ENCODE peak calls at places on chromosome 2, in ten cellular contexts. K, G, C, H, F, E, L, Y, N and M are unnamed samples.
A peak's percentile ranks its signal among the peaks of the same experiment; 100 is the strongest.

GRCh38 chr2:85394256-85394655 is 15.9 kb downstream of the CAPG start:
- DNase-seq in K (peak; percentile 66), G (no peak), C (no peak), H (no peak), F (no peak), E (peak; percentile 76), L (no peak), Y (peak; percentile 90), N (no peak), M (no peak)

GRCh38 chr2:224038049-224038829 is 847 bp downstream of the SERPINE2 start:
- DNase-seq in K (no peak), G (peak; percentile 51), C (peak; percentile 30), H (no peak), F (no peak), E (no peak), L (peak; percentile 73), Y (peak; percentile 36), N (no peak), M (peak; percentile 80)

GRCh38 chr2:168639501-168639900 is 162.9 kb upstream of the NOSTRIN start:
- DNase-seq in K (no peak), G (no peak), C (no peak), H (peak; percentile 39), F (peak; percentile 45), E (no peak), L (peak; percentile 22), Y (no peak), N (no peak), M (peak; percentile 29)

GRCh38 chr2:69625078-69625788 is 18.3 kb downstream of the AAK1 start:
- DNase-seq in K (no peak), G (no peak), C (no peak), H (no peak), F (no peak), E (no peak), L (no peak), Y (no peak), N (no peak), M (peak; percentile 69)

GRCh38 chr2:9087151-9087681 is 83.7 kb upstream of the MBOAT2 start:
- DNase-seq in K (no peak), G (no peak), C (no peak), H (peak; percentile 49), F (no peak), E (no peak), L (no peak), Y (no peak), N (no peak), M (no peak)

GRCh38 chr2:45134014-45134413 is 124.8 kb upstream of the SIX2 start:
- DNase-seq in K (no peak), G (peak; percentile 75), C (no peak), H (no peak), F (no peak), E (no peak), L (no peak), Y (no peak), N (no peak), M (no peak)

GRCh38 chr2:157172866-157173578 is 84.5 kb upstream of the GALNT5 start:
- DNase-seq in K (no peak), G (no peak), C (no peak), H (peak; percentile 31), F (no peak), E (no peak), L (no peak), Y (no peak), N (no peak), M (peak; percentile 21)

GRCh38 chr2:3256157-3256556 is 121.5 kb downstream of the EIPR1 start:
- DNase-seq in K (no peak), G (no peak), C (no peak), H (no peak), F (no peak), E (no peak), L (no peak), Y (no peak), N (no peak), M (no peak)

GRCh38 chr2:130828461-130828860 is 8.3 kb upstream of the ARHGEF4 start:
- DNase-seq in K (no peak), G (no peak), C (no peak), H (no peak), F (no peak), E (no peak), L (no peak), Y (no peak), N (no peak), M (no peak)

GRCh38 chr2:134776836-134777235 is 58.0 kb upstream of the TMEM163 start:
- DNase-seq in K (no peak), G (no peak), C (no peak), H (no peak), F (no peak), E (no peak), L (no peak), Y (no peak), N (peak; percentile 73), M (peak; percentile 62)

GRCh38 chr2:75278314-75278713 is 79.0 kb upstream of the TACR1 start:
- DNase-seq in K (no peak), G (no peak), C (no peak), H (no peak), F (no peak), E (no peak), L (no peak), Y (no peak), N (no peak), M (no peak)

GRCh38 chr2:211514049-211514448 is 957.6 kb downstream of the CPS1 start:
- DNase-seq in K (no peak), G (no peak), C (no peak), H (no peak), F (no peak), E (no peak), L (no peak), Y (no peak), N (no peak), M (no peak)

GRCh38 chr2:159064446-159065301 is 96.2 kb downstream of the TANC1 start:
- DNase-seq in K (no peak), G (peak; percentile 5), C (no peak), H (peak; percentile 59), F (no peak), E (no peak), L (no peak), Y (no peak), N (no peak), M (peak; percentile 9)

GRCh38 chr2:31347788-31348187 is 66.8 kb downstream of the XDH start:
- DNase-seq in K (no peak), G (no peak), C (no peak), H (peak; percentile 76), F (no peak), E (no peak), L (no peak), Y (no peak), N (no peak), M (peak; percentile 17)

GRCh38 chr2:69989017-69989416 is 27.6 kb upstream of the ASPRV1 start:
- DNase-seq in K (no peak), G (no peak), C (no peak), H (no peak), F (no peak), E (no peak), L (no peak), Y (no peak), N (no peak), M (no peak)

GRCh38 chr2:9228088-9228751 is 21.6 kb downstream of the ASAP2 start:
- DNase-seq in K (no peak), G (no peak), C (no peak), H (peak; percentile 79), F (no peak), E (no peak), L (no peak), Y (no peak), N (no peak), M (no peak)